ENCODE peak calls at places on chromosomes 6 and 20, in ten cellular contexts. V is AG04450; T is breast epithelium; M is NCI-H69; H is iPS-NIHi11; F is EL; S is HuH-7; G is IMR-90; D is cardiac muscle cell; X is CD8-positive, alpha-beta T cell. I is an unnamed sample.

GRCh38 chr6:167703347-167703746 is 123.4 kb upstream of the AFDN start:
- DNase-seq in V (no peak), T (no peak), M (no peak), H (no peak), F (no peak), S (no peak), G (no peak), D (no peak), X (no peak), I (no peak)

GRCh38 chr20:46158476-46158987 is 40.4 kb downstream of the CD40 start:
- DNase-seq in V (no peak), T (no peak), M (no peak), H (no peak), F (no peak), S (no peak), G (no peak), D (no peak), X (no peak), I (no peak)

GRCh38 chr20:31956556-31957220 is 4.8 kb upstream of the PDRG1 start:
- DNase-seq in V (no peak), T (no peak), M (peak), H (no peak), F (no peak), S (no peak), G (no peak), D (no peak), X (no peak), I (no peak)

GRCh38 chr6:132961122-132961521 is 146.8 kb downstream of the RPS12 start:
- DNase-seq in V (peak), T (no peak), M (no peak), H (no peak), F (peak), S (no peak), G (peak), D (peak), X (no peak), I (no peak)

GRCh38 chr6:80209434-80209833 is 103.0 kb downstream of the BCKDHB start:
- DNase-seq in V (no peak), T (no peak), M (no peak), H (no peak), F (no peak), S (no peak), G (no peak), D (no peak), X (no peak), I (no peak)

GRCh38 chr6:156852147-156852857 is 75.1 kb downstream of the ARID1B start:
- DNase-seq in V (no peak), T (no peak), M (peak), H (no peak), F (no peak), S (no peak), G (no peak), D (no peak), X (no peak), I (no peak)

GRCh38 chr6:84892666-84893065 is 128.3 kb upstream of the TBX18 start:
- DNase-seq in V (no peak), T (no peak), M (no peak), H (no peak), F (peak), S (no peak), G (no peak), D (peak), X (no peak), I (no peak)

GRCh38 chr6:3414704-3415453 is 42.0 kb downstream of the SLC22A23 start:
- DNase-seq in V (no peak), T (peak), M (no peak), H (peak), F (no peak), S (peak), G (peak), D (peak), X (peak), I (peak)

GRCh38 chr20:57562541-57563465 is 1.9 kb downstream of the PCK1 start:
- DNase-seq in V (no peak), T (no peak), M (no peak), H (no peak), F (no peak), S (no peak), G (no peak), D (no peak), X (no peak), I (no peak)